ENCODE peak calls at places on chromosomes 1 and 21, in eight cellular contexts. E, G, C, B, R, Y, I and M are unnamed samples.

GRCh38 chr1:78003882-78004718 is 639 bp upstream of the DNAJB4 start:
- DNase-seq in E (no peak), G (peak), C (peak), B (peak), R (peak), Y (no peak), I (peak), M (no peak)

GRCh38 chr1:218443255-218443654 is 98.1 kb downstream of the TGFB2 start:
- DNase-seq in E (no peak), G (no peak), C (no peak), B (no peak), R (no peak), Y (no peak), I (no peak), M (no peak)

GRCh38 chr1:93615201-93616150 is 66.2 kb downstream of the BCAR3 start:
- DNase-seq in E (no peak), G (peak), C (no peak), B (no peak), R (no peak), Y (no peak), I (no peak), M (peak)

GRCh38 chr1:67347688-67348472 is 40.2 kb downstream of the IL12RB2 start:
- DNase-seq in E (no peak), G (peak), C (peak), B (no peak), R (peak), Y (peak), I (peak), M (no peak)

GRCh38 chr1:232732344-232732910 is 72.8 kb upstream of the MAP10 start:
- DNase-seq in E (no peak), G (no peak), C (no peak), B (no peak), R (no peak), Y (no peak), I (no peak), M (no peak)

GRCh38 chr1:18962121-18962721 is 5.7 kb upstream of the IFFO2 start:
- DNase-seq in E (no peak), G (peak), C (no peak), B (no peak), R (no peak), Y (no peak), I (peak), M (peak)

GRCh38 chr1:205259998-205260397 is 32.3 kb downstream of the TMCC2 start:
- DNase-seq in E (no peak), G (no peak), C (no peak), B (no peak), R (no peak), Y (no peak), I (no peak), M (no peak)

GRCh38 chr21:36948686-36949085 is 17.8 kb downstream of the HLCS start:
- DNase-seq in E (no peak), G (no peak), C (no peak), B (no peak), R (no peak), Y (no peak), I (no peak), M (no peak)

GRCh38 chr21:18801468-18801867 is 397.9 kb upstream of the TMPRSS15 start:
- DNase-seq in E (no peak), G (no peak), C (no peak), B (no peak), R (no peak), Y (no peak), I (no peak), M (no peak)

GRCh38 chr1:154998818-154999650 is 3.6 kb upstream of the ZBTB7B start:
- DNase-seq in E (no peak), G (peak), C (peak), B (no peak), R (peak), Y (no peak), I (peak), M (no peak)

GRCh38 chr1:15272009-15272781 is 25.2 kb downstream of the FHAD1 start:
- DNase-seq in E (no peak), G (peak), C (peak), B (peak), R (peak), Y (no peak), I (peak), M (peak)

GRCh38 chr1:105664495-105664894 is 1392.0 kb upstream of the PRMT6 start:
- DNase-seq in E (no peak), G (no peak), C (no peak), B (no peak), R (no peak), Y (no peak), I (no peak), M (no peak)

GRCh38 chr1:161088587-161089110 is 709 bp downstream of the NECTIN4 start:
- DNase-seq in E (no peak), G (peak), C (no peak), B (no peak), R (no peak), Y (no peak), I (peak), M (no peak)

GRCh38 chr1:24364975-24365678 is 46.0 kb downstream of the GRHL3 start:
- DNase-seq in E (no peak), G (peak), C (no peak), B (peak), R (no peak), Y (no peak), I (no peak), M (no peak)

GRCh38 chr1:200558866-200559459 is 61.6 kb downstream of the KIF14 start:
- DNase-seq in E (no peak), G (peak), C (no peak), B (peak), R (peak), Y (no peak), I (no peak), M (no peak)

GRCh38 chr21:39527664-39528381 is 76.1 kb downstream of the SH3BGR start:
- DNase-seq in E (no peak), G (no peak), C (no peak), B (no peak), R (no peak), Y (no peak), I (peak), M (no peak)

GRCh38 chr1:214920337-214920736 is 162.2 kb upstream of the KCNK2 start:
- DNase-seq in E (no peak), G (no peak), C (no peak), B (no peak), R (no peak), Y (no peak), I (no peak), M (no peak)

GRCh38 chr1:72557446-72558049 is 275.2 kb upstream of the NEGR1 start:
- DNase-seq in E (no peak), G (peak), C (no peak), B (no peak), R (peak), Y (no peak), I (no peak), M (no peak)

GRCh38 chr1:222240536-222241181 is 307.2 kb downstream of the HHIPL2 start:
- DNase-seq in E (no peak), G (peak), C (no peak), B (peak), R (no peak), Y (no peak), I (no peak), M (no peak)

GRCh38 chr1:3552176-3552575 is 59.1 kb downstream of the MEGF6 start:
- DNase-seq in E (no peak), G (no peak), C (no peak), B (no peak), R (no peak), Y (no peak), I (no peak), M (no peak)

GRCh38 chr1:3553166-3553939 is 58.0 kb downstream of the MEGF6 start:
- DNase-seq in E (no peak), G (peak), C (peak), B (no peak), R (peak), Y (no peak), I (no peak), M (peak)

GRCh38 chr1:3552751-3553150 is 58.6 kb downstream of the MEGF6 start:
- DNase-seq in E (no peak), G (no peak), C (no peak), B (no peak), R (no peak), Y (no peak), I (no peak), M (no peak)

GRCh38 chr1:3555131-3555920 is 56.0 kb downstream of the MEGF6 start:
- DNase-seq in E (no peak), G (no peak), C (no peak), B (no peak), R (no peak), Y (no peak), I (no peak), M (no peak)

GRCh38 chr1:3553940-3554223 is 57.4 kb downstream of the MEGF6 start:
- DNase-seq in E (no peak), G (peak), C (no peak), B (no peak), R (no peak), Y (no peak), I (no peak), M (no peak)
- H3K27ac ChIP-seq in E (no peak), G (no peak), C (no peak), B (no peak), R (no peak), Y (no peak), I (no peak), M (peak)

GRCh38 chr1:25607123-25607522 is 9.5 kb upstream of the MAN1C1 start:
- DNase-seq in E (no peak), G (no peak), C (no peak), B (no peak), R (no peak), Y (no peak), I (no peak), M (no peak)

GRCh38 chr1:25610822-25611630 is 5.6 kb upstream of the MAN1C1 start:
- DNase-seq in E (no peak), G (no peak), C (no peak), B (no peak), R (no peak), Y (no peak), I (no peak), M (no peak)

GRCh38 chr1:25609921-25610320 is 6.7 kb upstream of the MAN1C1 start:
- DNase-seq in E (no peak), G (no peak), C (no peak), B (no peak), R (no peak), Y (no peak), I (no peak), M (no peak)

GRCh38 chr1:25611843-25612242 is 4.7 kb upstream of the MAN1C1 start:
- DNase-seq in E (no peak), G (no peak), C (no peak), B (no peak), R (no peak), Y (no peak), I (no peak), M (no peak)

DNA sequence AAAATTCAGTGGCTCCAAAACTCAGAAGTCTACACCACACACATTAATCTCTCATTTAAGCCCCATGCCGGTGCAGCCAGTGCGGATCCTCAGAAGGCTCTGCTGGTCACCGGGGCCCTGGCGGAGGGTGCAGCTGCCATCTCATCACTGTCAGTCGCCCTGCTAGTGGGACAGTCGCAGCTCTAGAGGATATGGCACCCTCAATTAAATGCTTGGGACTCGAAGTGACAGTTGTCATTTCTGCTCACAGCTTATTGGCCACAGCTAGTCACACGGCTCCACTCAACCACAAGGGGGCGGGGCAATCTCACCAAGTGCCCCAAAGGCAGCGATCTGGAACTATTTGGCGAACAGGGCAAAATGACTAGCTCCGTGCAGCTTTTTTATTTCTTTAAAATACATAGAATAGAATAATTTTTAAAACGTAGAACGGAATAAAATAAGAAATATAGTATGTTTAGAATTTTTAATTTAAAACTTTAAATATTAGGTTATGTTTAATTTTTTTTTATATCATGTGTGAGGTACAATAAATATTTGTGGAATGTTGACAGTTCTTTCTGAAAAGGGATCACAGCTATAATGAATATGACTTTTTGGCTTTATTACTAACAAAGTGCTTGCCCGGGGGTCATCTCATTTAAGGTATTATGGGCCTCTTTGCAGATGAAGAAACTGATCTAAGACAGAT is 8.0 kb upstream of the MAN1C1 start:
- DNase-seq in E (peak), G (peak), C (peak), B (no peak), R (peak), Y (peak), I (peak), M (peak)
- TF ChIP-seq CTCF in E (peak), G (peak), C (peak), B (peak), R (peak), Y (peak), I (peak), M (peak)

DNA sequence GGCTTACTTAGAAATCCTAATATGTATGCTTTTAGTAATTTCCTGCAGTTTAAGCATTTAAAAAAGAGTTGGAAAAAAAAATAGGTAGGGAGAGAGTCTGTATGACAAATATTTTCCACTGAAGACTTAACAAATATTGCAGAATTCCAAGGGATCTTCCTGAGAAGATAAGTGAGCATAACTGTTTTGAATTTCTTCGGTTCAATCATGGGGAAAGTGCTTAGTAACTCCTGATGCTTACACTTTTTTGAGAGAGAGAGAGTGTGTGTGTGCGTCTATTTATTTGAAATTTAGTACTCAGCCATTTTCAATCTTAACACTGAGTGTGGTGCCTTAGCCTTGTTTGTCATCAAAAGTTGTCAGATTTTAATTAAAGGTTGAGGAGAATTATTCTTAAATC is 18.5 kb downstream of the SON start:
- DNase-seq in E (no peak), G (no peak), C (no peak), B (no peak), R (no peak), Y (no peak), I (no peak), M (no peak)
- H3K27ac ChIP-seq in E (no peak), G (no peak), C (no peak), B (no peak), R (peak), Y (no peak), I (no peak), M (no peak)

GRCh38 chr1:7510389-7510931 is 260.6 kb upstream of the VAMP3 start:
- DNase-seq in E (no peak), G (no peak), C (no peak), B (no peak), R (no peak), Y (no peak), I (no peak), M (no peak)
- TF ChIP-seq CTCF in E (no peak), G (no peak), C (no peak), B (no peak), R (no peak), Y (no peak), I (no peak), M (no peak)

GRCh38 chr1:62312698-62313097 is 6.5 kb downstream of the KANK4 start:
- DNase-seq in E (no peak), G (no peak), C (no peak), B (no peak), R (peak), Y (no peak), I (no peak), M (no peak)
- H3K27ac ChIP-seq in E (no peak), G (no peak), C (no peak), B (no peak), R (no peak), Y (peak), I (no peak), M (no peak)